ENCODE peak calls at places on chromosomes 7 and 10, in five cellular contexts. S is OCI-M1; E is mucosa of gallbladder; Y is NB4; V is activated CD8-positive, alpha-beta memory T cell treated with anti-CD3 and anti-CD28 coated beads, Interleukin-2, amount 50 U/mL, for 4 hours. R is an unnamed sample.

GRCh38 chr10:124921261-124921660 is 20.7 kb upstream of the ZRANB1 start:
- DNase-seq in S (no peak), E (no peak), Y (no peak), V (no peak), R (peak)

GRCh38 chr7:13980474-13980873 is 9.0 kb downstream of the ETV1 start:
- DNase-seq in S (no peak), E (no peak), Y (no peak), V (no peak), R (no peak)

GRCh38 chr10:15585303-15585715 is 134.4 kb downstream of the ITGA8 start:
- DNase-seq in S (peak), E (peak), Y (peak), V (no peak), R (peak)

GRCh38 chr7:140673063-140673769 is 471 bp downstream of the ADCK2 start:
- DNase-seq in S (peak), E (peak), Y (peak), V (peak), R (peak)

GRCh38 chr10:124651402-124651887 is 92.7 kb downstream of the FAM53B start:
- DNase-seq in S (no peak), E (no peak), Y (peak), V (no peak), R (no peak)

GRCh38 chr10:1047937-1048336 is 982 bp downstream of the IDI1 start:
- DNase-seq in S (peak), E (no peak), Y (peak), V (no peak), R (peak)

GRCh38 chr7:89623018-89623672 is 531.1 kb upstream of the STEAP1 start:
- DNase-seq in S (peak), E (no peak), Y (peak), V (no peak), R (peak)

GRCh38 chr10:23198610-23198939 is 6.5 kb downstream of the PTF1A start:
- DNase-seq in S (no peak), E (no peak), Y (no peak), V (no peak), R (no peak)

GRCh38 chr10:50624866-50625491 is 1.2 kb upstream of the SGMS1 start:
- DNase-seq in S (peak), E (peak), Y (peak), V (peak), R (peak)

GRCh38 chr10:24475598-24475997 is 248.1 kb downstream of the ARHGAP21 start:
- DNase-seq in S (no peak), E (no peak), Y (no peak), V (no peak), R (no peak)

GRCh38 chr7:106425017-106425719 is 140.4 kb upstream of the NAMPT start:
- DNase-seq in S (peak), E (peak), Y (peak), V (peak), R (peak)

GRCh38 chr7:138666385-138666784 is 34.8 kb downstream of the SVOPL start:
- DNase-seq in S (peak), E (no peak), Y (no peak), V (no peak), R (no peak)

GRCh38 chr10:113457408-113457807 is 95.4 kb upstream of the HABP2 start:
- DNase-seq in S (no peak), E (no peak), Y (no peak), V (no peak), R (no peak)

GRCh38 chr10:102347236-102347828 is 48.2 kb upstream of the NFKB2 start:
- DNase-seq in S (peak), E (peak), Y (peak), V (no peak), R (peak)

GRCh38 chr10:21261705-21262285 is 263.7 kb downstream of the SKIDA1 start:
- DNase-seq in S (no peak), E (no peak), Y (no peak), V (no peak), R (no peak)

GRCh38 chr7:80760292-80760691 is 121.8 kb downstream of the CD36 start:
- DNase-seq in S (peak), E (no peak), Y (no peak), V (no peak), R (no peak)

GRCh38 chr7:100509213-100509612 is 25.5 kb downstream of the NYAP1 start:
- DNase-seq in S (no peak), E (no peak), Y (no peak), V (no peak), R (no peak)

GRCh38 chr7:96910484-96910883 is 94.9 kb upstream of the DLX6 start:
- DNase-seq in S (no peak), E (no peak), Y (peak), V (no peak), R (no peak)

GRCh38 chr10:4075443-4075842 is 290.4 kb upstream of the KLF6 start:
- DNase-seq in S (no peak), E (no peak), Y (no peak), V (no peak), R (no peak)

GRCh38 chr10:4243651-4244050 is 458.6 kb upstream of the KLF6 start:
- DNase-seq in S (no peak), E (no peak), Y (peak), V (no peak), R (no peak)

GRCh38 chr10:133357293-133358151 is at the start of gene FUOM:
- DNase-seq in S (peak), E (no peak), Y (peak), V (peak), R (peak)

GRCh38 chr7:139532636-139533035 is 9.2 kb downstream of the CLEC2L start:
- DNase-seq in S (no peak), E (no peak), Y (no peak), V (no peak), R (no peak)

GRCh38 chr10:119030421-119031250 is 1.1 kb downstream of the NANOS1 start:
- DNase-seq in S (peak), E (no peak), Y (peak), V (peak), R (peak)

GRCh38 chr7:23714579-23714978 is 4.6 kb downstream of the STK31 start:
- DNase-seq in S (no peak), E (no peak), Y (no peak), V (no peak), R (no peak)

GRCh38 chr7:15086171-15086745 is 183.7 kb upstream of the DGKB start:
- DNase-seq in S (no peak), E (no peak), Y (no peak), V (no peak), R (no peak)

GRCh38 chr10:25758041-25758457 is 176.0 kb upstream of the MYO3A start:
- DNase-seq in S (peak), E (no peak), Y (peak), V (no peak), R (peak)

GRCh38 chr7:47361229-47361628 is 220.7 kb downstream of the TNS3 start:
- DNase-seq in S (no peak), E (no peak), Y (no peak), V (no peak), R (no peak)

GRCh38 chr10:112815238-112816032 is 134.6 kb upstream of the TCF7L2 start:
- DNase-seq in S (no peak), E (no peak), Y (peak), V (no peak), R (no peak)

GRCh38 chr7:28355553-28356319 is 56.6 kb upstream of the CREB5 start:
- DNase-seq in S (no peak), E (peak), Y (no peak), V (no peak), R (no peak)

GRCh38 chr10:59622320-59622901 is 87.2 kb downstream of the SLC16A9 start:
- DNase-seq in S (peak), E (peak), Y (peak), V (no peak), R (peak)

GRCh38 chr10:10460452-10460851 is 557.2 kb upstream of the CELF2 start:
- DNase-seq in S (no peak), E (no peak), Y (no peak), V (no peak), R (no peak)

GRCh38 chr10:123221418-123221817 is 67.2 kb downstream of the BUB3 start:
- DNase-seq in S (no peak), E (no peak), Y (no peak), V (no peak), R (no peak)

GRCh38 chr7:923108-924041 is 31.1 kb downstream of the ADAP1 start:
- DNase-seq in S (peak), E (peak), Y (peak), V (peak), R (peak)

GRCh38 chr7:27177795-27178320 is 3.7 kb upstream of the HOXA10 start:
- DNase-seq in S (no peak), E (no peak), Y (no peak), V (no peak), R (no peak)

GRCh38 chr7:68400783-68401182 is 1197.5 kb upstream of the AUTS2 start:
- DNase-seq in S (no peak), E (no peak), Y (no peak), V (no peak), R (no peak)

GRCh38 chr7:74318043-74318442 is 28.8 kb downstream of the CLIP2 start:
- DNase-seq in S (no peak), E (no peak), Y (no peak), V (no peak), R (no peak)

GRCh38 chr10:114638874-114639625 is 19.0 kb downstream of the ABLIM1 start:
- DNase-seq in S (peak), E (no peak), Y (peak), V (no peak), R (no peak)

GRCh38 chr7:28447071-28447470 is 34.8 kb downstream of the CREB5 start:
- DNase-seq in S (no peak), E (no peak), Y (no peak), V (no peak), R (no peak)